ENCODE peak calls at places on chromosomes 1 and 21, in seven cellular contexts. One of them, this sample, is unnamed.

GRCh38 chr1:169809370-169810095 is 14.8 kb upstream of the METTL18 start:
- DNase-seq in lung: no peak
- DNase-seq in tibial nerve: peak
- DNase-seq in AG04450: peak
- DNase-seq in adrenal gland: peak
- DNase-seq in left ventricle myocardium inferior: no peak
- DNase-seq in substantia nigra: no peak
- DNase-seq in this sample: no peak

GRCh38 chr1:115828101-115829022 is 12.6 kb downstream of the NHLH2 start:
- DNase-seq in tibial nerve: no peak
- DNase-seq in adrenal gland: peak
- DNase-seq in left ventricle myocardium inferior: no peak
- DNase-seq in substantia nigra: no peak
- DNase-seq in AG04450: no peak
- DNase-seq in lung: no peak
- DNase-seq in this sample: no peak

GRCh38 chr1:206059354-206059915 is 6.5 kb downstream of the RHEX start:
- DNase-seq in AG04450: no peak
- DNase-seq in adrenal gland: no peak
- DNase-seq in tibial nerve: no peak
- DNase-seq in lung: no peak
- DNase-seq in substantia nigra: no peak
- DNase-seq in left ventricle myocardium inferior: no peak
- DNase-seq in this sample: no peak

GRCh38 chr1:65021792-65022191 is 55.4 kb upstream of the JAK1 start:
- DNase-seq in tibial nerve: no peak
- DNase-seq in lung: no peak
- DNase-seq in adrenal gland: no peak
- DNase-seq in left ventricle myocardium inferior: no peak
- DNase-seq in AG04450: no peak
- DNase-seq in substantia nigra: no peak
- DNase-seq in this sample: no peak

GRCh38 chr21:45328198-45329087 is 40.7 kb upstream of the POFUT2 start:
- DNase-seq in tibial nerve: no peak
- DNase-seq in lung: no peak
- DNase-seq in adrenal gland: no peak
- DNase-seq in substantia nigra: no peak
- DNase-seq in AG04450: no peak
- DNase-seq in left ventricle myocardium inferior: peak
- DNase-seq in this sample: no peak

GRCh38 chr1:206895320-206895719 is 1.9 kb upstream of the IL24 start:
- DNase-seq in tibial nerve: no peak
- DNase-seq in left ventricle myocardium inferior: no peak
- DNase-seq in adrenal gland: no peak
- DNase-seq in substantia nigra: no peak
- DNase-seq in AG04450: no peak
- DNase-seq in lung: no peak
- DNase-seq in this sample: no peak

GRCh38 chr1:204104331-204105222 is 31.7 kb downstream of the SOX13 start:
- DNase-seq in substantia nigra: no peak
- DNase-seq in left ventricle myocardium inferior: no peak
- DNase-seq in tibial nerve: no peak
- DNase-seq in adrenal gland: peak
- DNase-seq in AG04450: no peak
- DNase-seq in lung: no peak
- DNase-seq in this sample: no peak

GRCh38 chr1:58739851-58740466 is 40.1 kb upstream of the MYSM1 start:
- DNase-seq in left ventricle myocardium inferior: no peak
- DNase-seq in AG04450: no peak
- DNase-seq in lung: no peak
- DNase-seq in adrenal gland: no peak
- DNase-seq in substantia nigra: no peak
- DNase-seq in tibial nerve: peak
- DNase-seq in this sample: no peak

GRCh38 chr1:176639136-176639535 is 176.2 kb downstream of the PAPPA2 start:
- DNase-seq in AG04450: no peak
- DNase-seq in left ventricle myocardium inferior: no peak
- DNase-seq in tibial nerve: no peak
- DNase-seq in adrenal gland: no peak
- DNase-seq in lung: no peak
- DNase-seq in substantia nigra: no peak
- DNase-seq in this sample: no peak

GRCh38 chr1:41122851-41123518 is 101.5 kb upstream of the SLFNL1 start:
- DNase-seq in AG04450: peak
- DNase-seq in left ventricle myocardium inferior: no peak
- DNase-seq in substantia nigra: no peak
- DNase-seq in adrenal gland: no peak
- DNase-seq in tibial nerve: peak
- DNase-seq in lung: no peak
- DNase-seq in this sample: no peak

GRCh38 chr1:171799166-171799565 is 17.7 kb downstream of the METTL13 start:
- DNase-seq in adrenal gland: no peak
- DNase-seq in tibial nerve: no peak
- DNase-seq in AG04450: no peak
- DNase-seq in substantia nigra: no peak
- DNase-seq in lung: no peak
- DNase-seq in left ventricle myocardium inferior: no peak
- DNase-seq in this sample: no peak

GRCh38 chr1:234782821-234783220 is 172.8 kb upstream of the IRF2BP2 start:
- DNase-seq in AG04450: no peak
- DNase-seq in adrenal gland: no peak
- DNase-seq in substantia nigra: no peak
- DNase-seq in lung: no peak
- DNase-seq in tibial nerve: no peak
- DNase-seq in left ventricle myocardium inferior: no peak
- DNase-seq in this sample: no peak

GRCh38 chr1:46513536-46513935 is 23.9 kb downstream of the DMBX1 start:
- DNase-seq in substantia nigra: no peak
- DNase-seq in lung: no peak
- DNase-seq in AG04450: no peak
- DNase-seq in tibial nerve: no peak
- DNase-seq in adrenal gland: no peak
- DNase-seq in left ventricle myocardium inferior: no peak
- DNase-seq in this sample: no peak

DNA sequence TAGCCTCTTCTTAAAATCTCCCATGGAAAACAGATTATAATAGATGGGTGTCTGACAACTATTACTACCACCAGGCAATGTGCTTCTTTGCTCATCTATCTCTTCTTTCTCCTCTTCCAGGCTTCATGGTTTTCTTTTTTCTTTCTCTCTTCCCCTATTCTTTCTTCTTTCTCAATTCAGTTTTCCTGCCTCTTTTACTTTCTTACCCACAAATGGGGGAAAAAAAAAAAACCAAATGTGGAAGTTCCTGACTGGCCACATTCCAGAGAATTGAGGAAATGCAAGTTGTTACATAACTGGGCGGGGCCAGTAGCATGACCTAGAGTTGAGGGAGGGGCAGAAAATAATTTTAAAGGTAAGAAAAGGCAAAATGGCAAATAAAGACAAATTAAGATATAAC is 10.9 kb upstream of the SMG7 start:
- DNase-seq in AG04450: no peak
- DNase-seq in tibial nerve: peak
- DNase-seq in adrenal gland: no peak
- DNase-seq in lung: peak
- DNase-seq in substantia nigra: no peak
- DNase-seq in left ventricle myocardium inferior: no peak
- DNase-seq in this sample: no peak
- H3K27ac ChIP-seq in AG04450: no peak
- H3K27ac ChIP-seq in tibial nerve: no peak
- H3K27ac ChIP-seq in adrenal gland: no peak
- H3K27ac ChIP-seq in lung: no peak
- H3K27ac ChIP-seq in substantia nigra: no peak
- H3K27ac ChIP-seq in left ventricle myocardium inferior: no peak
- H3K27ac ChIP-seq in this sample: no peak

DNA sequence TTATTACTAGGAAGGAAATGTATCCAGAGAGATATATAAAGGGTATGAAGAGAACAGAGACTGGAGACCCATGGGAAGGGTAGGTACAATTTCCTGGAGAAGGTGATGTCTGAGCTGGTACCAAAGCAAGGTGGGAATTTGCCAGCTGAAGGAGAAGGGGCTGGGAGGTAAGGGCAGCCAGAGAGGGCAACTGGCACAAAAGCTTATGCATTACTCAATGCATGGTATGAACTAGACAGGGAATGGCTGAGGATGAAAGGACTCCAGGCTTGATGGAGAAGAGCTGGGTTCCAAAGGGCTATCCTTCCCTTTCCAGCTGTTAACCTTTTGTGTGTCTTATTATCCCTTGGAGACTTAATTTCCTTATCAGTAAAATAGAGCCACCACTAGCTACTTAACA is 113.6 kb upstream of the GADD45A start:
- DNase-seq in lung: no peak
- DNase-seq in AG04450: no peak
- DNase-seq in tibial nerve: no peak
- DNase-seq in left ventricle myocardium inferior: no peak
- DNase-seq in substantia nigra: no peak
- DNase-seq in adrenal gland: no peak
- DNase-seq in this sample: no peak
- H3K27ac ChIP-seq in lung: no peak
- H3K27ac ChIP-seq in AG04450: no peak
- H3K27ac ChIP-seq in tibial nerve: no peak
- H3K27ac ChIP-seq in left ventricle myocardium inferior: no peak
- H3K27ac ChIP-seq in substantia nigra: no peak
- H3K27ac ChIP-seq in adrenal gland: no peak
- H3K27ac ChIP-seq in this sample: no peak

GRCh38 chr1:38190978-38191377 is 144.4 kb upstream of the POU3F1 start:
- DNase-seq in substantia nigra: no peak
- DNase-seq in lung: no peak
- DNase-seq in adrenal gland: no peak
- DNase-seq in AG04450: no peak
- DNase-seq in left ventricle myocardium inferior: no peak
- DNase-seq in tibial nerve: no peak
- DNase-seq in this sample: no peak
- H3K27ac ChIP-seq in substantia nigra: no peak
- H3K27ac ChIP-seq in lung: no peak
- H3K27ac ChIP-seq in adrenal gland: no peak
- H3K27ac ChIP-seq in AG04450: no peak
- H3K27ac ChIP-seq in left ventricle myocardium inferior: no peak
- H3K27ac ChIP-seq in tibial nerve: no peak
- H3K27ac ChIP-seq in this sample: no peak

GRCh38 chr1:44616284-44616990 is 57.8 kb downstream of the TMEM53 start:
- DNase-seq in left ventricle myocardium inferior: no peak
- DNase-seq in AG04450: no peak
- DNase-seq in lung: no peak
- DNase-seq in substantia nigra: no peak
- DNase-seq in tibial nerve: no peak
- DNase-seq in adrenal gland: no peak
- DNase-seq in this sample: no peak
- H3K27ac ChIP-seq in left ventricle myocardium inferior: no peak
- H3K27ac ChIP-seq in AG04450: no peak
- H3K27ac ChIP-seq in lung: no peak
- H3K27ac ChIP-seq in substantia nigra: peak
- H3K27ac ChIP-seq in tibial nerve: no peak
- H3K27ac ChIP-seq in adrenal gland: no peak
- H3K27ac ChIP-seq in this sample: no peak

GRCh38 chr21:35026617-35027557 is 22.2 kb downstream of the RUNX1 start:
- DNase-seq in left ventricle myocardium inferior: peak
- DNase-seq in adrenal gland: peak
- DNase-seq in tibial nerve: peak
- DNase-seq in lung: peak
- DNase-seq in substantia nigra: no peak
- DNase-seq in AG04450: no peak
- DNase-seq in this sample: no peak

GRCh38 chr21:35027558-35028450 is 21.3 kb downstream of the RUNX1 start:
- DNase-seq in left ventricle myocardium inferior: no peak
- DNase-seq in lung: no peak
- DNase-seq in AG04450: no peak
- DNase-seq in tibial nerve: no peak
- DNase-seq in adrenal gland: no peak
- DNase-seq in substantia nigra: no peak
- DNase-seq in this sample: no peak

GRCh38 chr21:35025206-35026152 is 23.6 kb downstream of the RUNX1 start:
- DNase-seq in lung: no peak
- DNase-seq in adrenal gland: no peak
- DNase-seq in AG04450: no peak
- DNase-seq in left ventricle myocardium inferior: no peak
- DNase-seq in substantia nigra: no peak
- DNase-seq in tibial nerve: no peak
- DNase-seq in this sample: no peak

GRCh38 chr21:35026153-35026499 is 23.0 kb downstream of the RUNX1 start:
- DNase-seq in AG04450: no peak
- DNase-seq in substantia nigra: no peak
- DNase-seq in tibial nerve: no peak
- DNase-seq in left ventricle myocardium inferior: no peak
- DNase-seq in lung: no peak
- DNase-seq in adrenal gland: no peak
- DNase-seq in this sample: no peak

DNA sequence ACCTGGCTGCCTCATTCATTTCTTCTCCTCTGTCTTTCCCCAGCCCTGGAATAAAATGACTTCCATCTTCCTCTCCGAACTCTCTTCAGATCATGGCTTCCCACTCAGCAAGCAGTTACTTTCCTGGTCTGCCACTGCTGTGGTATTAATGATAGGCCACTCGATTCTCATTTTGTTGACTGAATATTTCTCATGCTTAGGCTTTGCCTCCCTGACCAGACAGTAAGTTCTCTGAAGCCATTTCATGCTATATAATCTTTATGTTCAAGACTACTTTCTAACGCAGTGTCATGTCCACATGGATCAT is 20.7 kb downstream of the RUNX1 start:
- DNase-seq in adrenal gland: no peak
- DNase-seq in substantia nigra: no peak
- DNase-seq in lung: no peak
- DNase-seq in AG04450: no peak
- DNase-seq in left ventricle myocardium inferior: no peak
- DNase-seq in tibial nerve: no peak
- DNase-seq in this sample: no peak
- H3K27ac ChIP-seq in adrenal gland: no peak
- H3K27ac ChIP-seq in substantia nigra: no peak
- H3K27ac ChIP-seq in lung: no peak
- H3K27ac ChIP-seq in AG04450: no peak
- H3K27ac ChIP-seq in left ventricle myocardium inferior: no peak
- H3K27ac ChIP-seq in tibial nerve: no peak
- H3K27ac ChIP-seq in this sample: no peak

GRCh38 chr1:42462828-42463763 is at the start of gene CCDC30:
- DNase-seq in AG04450: peak
- DNase-seq in left ventricle myocardium inferior: peak
- DNase-seq in tibial nerve: peak
- DNase-seq in adrenal gland: peak
- DNase-seq in substantia nigra: peak
- DNase-seq in lung: peak
- DNase-seq in this sample: peak

GRCh38 chr1:42469727-42470126 is 6.6 kb downstream of the CCDC30 start:
- DNase-seq in substantia nigra: no peak
- DNase-seq in left ventricle myocardium inferior: no peak
- DNase-seq in lung: no peak
- DNase-seq in AG04450: no peak
- DNase-seq in tibial nerve: no peak
- DNase-seq in adrenal gland: no peak
- DNase-seq in this sample: no peak

GRCh38 chr1:42466030-42466429 is 2.9 kb downstream of the CCDC30 start:
- DNase-seq in tibial nerve: no peak
- DNase-seq in AG04450: no peak
- DNase-seq in substantia nigra: no peak
- DNase-seq in left ventricle myocardium inferior: no peak
- DNase-seq in adrenal gland: no peak
- DNase-seq in lung: no peak
- DNase-seq in this sample: no peak

DNA sequence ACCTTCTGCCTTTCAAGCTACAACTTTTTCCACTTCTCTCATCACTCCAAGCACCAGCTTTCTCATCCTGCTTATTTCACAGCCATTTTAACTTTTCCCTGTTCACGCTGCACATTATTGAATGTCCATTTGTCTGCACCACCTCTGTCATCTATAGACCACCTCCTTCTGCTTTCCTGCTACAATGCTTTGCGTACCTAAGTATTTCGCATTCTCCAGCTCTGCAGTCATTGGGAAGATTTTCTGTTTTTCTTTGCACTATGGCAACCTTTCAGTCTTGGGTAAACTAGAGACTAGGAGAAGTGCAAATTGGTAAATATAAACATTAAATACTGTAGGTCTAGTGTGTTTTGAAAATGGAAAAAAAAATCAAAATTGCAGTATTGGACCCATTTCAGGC is 820 bp downstream of the CCDC30 start:
- DNase-seq in adrenal gland: no peak
- DNase-seq in left ventricle myocardium inferior: no peak
- DNase-seq in tibial nerve: no peak
- DNase-seq in lung: no peak
- DNase-seq in AG04450: no peak
- DNase-seq in substantia nigra: no peak
- DNase-seq in this sample: no peak
- H3K27ac ChIP-seq in adrenal gland: no peak
- H3K27ac ChIP-seq in left ventricle myocardium inferior: no peak
- H3K27ac ChIP-seq in tibial nerve: no peak
- H3K27ac ChIP-seq in lung: no peak
- H3K27ac ChIP-seq in AG04450: no peak
- H3K27ac ChIP-seq in substantia nigra: no peak
- H3K27ac ChIP-seq in this sample: no peak

This sample was measured in caudate nucleus.